ENCODE peak calls at places on chromosomes 16 and 17, in five cellular contexts. I is kidney epithelial cell; S is effector memory CD4-positive, alpha-beta T cell; N is epithelial cell of prostate; M is stimulated activated CD8-positive, alpha-beta memory T cell treated with anti-CD3 and anti-CD28 coated beads, Interleukin-15, amount 100 ng/mL, for 4 hours. U is an unnamed sample.

GRCh38 chr17:50129303-50129945 is 536 bp downstream of the SAMD14 start:
- DNase-seq in I (no peak), S (peak), N (no peak), M (no peak), U (no peak)

GRCh38 chr17:49486012-49486641 is 9.0 kb upstream of the NGFR start:
- DNase-seq in I (no peak), S (no peak), N (no peak), M (no peak), U (no peak)

GRCh38 chr17:11511696-11512095 is 86.6 kb upstream of the DNAH9 start:
- DNase-seq in I (no peak), S (no peak), N (no peak), M (no peak), U (no peak)

GRCh38 chr17:732788-733720 is 658 bp downstream of the TLCD3A start:
- DNase-seq in I (no peak), S (no peak), N (no peak), M (no peak), U (no peak)

GRCh38 chr16:88763502-88764053 is 21.4 kb downstream of the PIEZO1 start:
- DNase-seq in I (no peak), S (no peak), N (no peak), M (no peak), U (no peak)

GRCh38 chr17:46910179-46910927 is 12.6 kb upstream of the GOSR2 start:
- DNase-seq in I (no peak), S (no peak), N (no peak), M (no peak), U (no peak)

GRCh38 chr17:75856062-75856681 is 1.0 kb upstream of the WBP2 start:
- DNase-seq in I (no peak), S (no peak), N (no peak), M (no peak), U (no peak)

GRCh38 chr17:40448213-40448638 is 5.0 kb downstream of the IGFBP4 start:
- DNase-seq in I (no peak), S (no peak), N (no peak), M (no peak), U (no peak)

GRCh38 chr17:64741038-64741641 is 79.0 kb upstream of the SMURF2 start:
- DNase-seq in I (no peak), S (no peak), N (no peak), M (no peak), U (no peak)

GRCh38 chr17:62671553-62671952 is 44.1 kb downstream of the MRC2 start:
- DNase-seq in I (no peak), S (no peak), N (peak), M (no peak), U (no peak)

GRCh38 chr17:56319531-56319930 is 166.3 kb downstream of the ANKFN1 start:
- DNase-seq in I (peak), S (no peak), N (peak), M (no peak), U (no peak)

GRCh38 chr17:7034955-7035590 is 742 bp upstream of the SLC16A13 start:
- DNase-seq in I (no peak), S (no peak), N (no peak), M (no peak), U (no peak)

GRCh38 chr16:81451753-81452680 is 7.4 kb downstream of the CMIP start:
- DNase-seq in I (no peak), S (no peak), N (no peak), M (no peak), U (no peak)

GRCh38 chr16:61887903-61888302 is 148.3 kb downstream of the CDH8 start:
- DNase-seq in I (peak), S (no peak), N (peak), M (no peak), U (no peak)

GRCh38 chr16:53112015-53112414 is 57.2 kb downstream of the CHD9 start:
- DNase-seq in I (no peak), S (no peak), N (no peak), M (no peak), U (no peak)

GRCh38 chr16:84467256-84467655 is 37.2 kb downstream of the MEAK7 start:
- DNase-seq in I (no peak), S (no peak), N (peak), M (no peak), U (no peak)

GRCh38 chr16:3645108-3645503 is 9.4 kb upstream of the DNASE1 start:
- DNase-seq in I (no peak), S (no peak), N (no peak), M (no peak), U (no peak)

GRCh38 chr16:74892574-74893461 is 92.1 kb downstream of the WDR59 start:
- DNase-seq in I (no peak), S (no peak), N (no peak), M (no peak), U (no peak)

GRCh38 chr17:77963441-77963840 is 4.9 kb downstream of the TNRC6C start:
- DNase-seq in I (peak), S (no peak), N (no peak), M (no peak), U (peak)

GRCh38 chr17:81040791-81041337 is 5.9 kb downstream of the BAIAP2 start:
- DNase-seq in I (no peak), S (no peak), N (no peak), M (no peak), U (no peak)

GRCh38 chr16:66988197-66988788 is at the start of gene CES4A:
- DNase-seq in I (peak), S (no peak), N (peak), M (no peak), U (no peak)

GRCh38 chr16:75224281-75224680 is 5.5 kb downstream of the CTRB1 start:
- DNase-seq in I (no peak), S (no peak), N (no peak), M (no peak), U (no peak)

GRCh38 chr16:85304337-85304736 is 192.1 kb upstream of the CIBAR2 start:
- DNase-seq in I (no peak), S (no peak), N (no peak), M (no peak), U (no peak)

GRCh38 chr16:1923299-1924034 is 5.3 kb upstream of the HS3ST6 start:
- DNase-seq in I (no peak), S (no peak), N (no peak), M (no peak), U (no peak)

GRCh38 chr16:47460301-47460754 is 535 bp downstream of the ITFG1 start:
- DNase-seq in I (no peak), S (no peak), N (no peak), M (no peak), U (no peak)

GRCh38 chr16:29231231-29231630 is 175.3 kb downstream of the NPIPB11 start:
- DNase-seq in I (no peak), S (no peak), N (no peak), M (no peak), U (no peak)

GRCh38 chr16:4624827-4625616 is 396 bp downstream of the MGRN1 start:
- DNase-seq in I (no peak), S (peak), N (no peak), M (peak), U (peak)

GRCh38 chr17:43545383-43545632 is 832 bp downstream of the ETV4 start:
- DNase-seq in I (no peak), S (peak), N (no peak), M (no peak), U (peak)

GRCh38 chr16:85445779-85446222 is 167.3 kb upstream of the GSE1 start:
- DNase-seq in I (no peak), S (no peak), N (no peak), M (no peak), U (no peak)

GRCh38 chr17:7591596-7591995 is 1.7 kb upstream of the SOX15 start:
- DNase-seq in I (no peak), S (no peak), N (no peak), M (no peak), U (no peak)

GRCh38 chr17:4490109-4490591 is 8.5 kb upstream of the SPNS2 start:
- DNase-seq in I (no peak), S (no peak), N (no peak), M (no peak), U (no peak)

GRCh38 chr17:63646492-63646815 is 24.2 kb downstream of the MAP3K3 start:
- DNase-seq in I (no peak), S (no peak), N (no peak), M (no peak), U (no peak)

GRCh38 chr16:66429290-66429962 is 2.3 kb downstream of the BEAN1 start:
- DNase-seq in I (no peak), S (no peak), N (no peak), M (no peak), U (no peak)

GRCh38 chr16:28321700-28322411 is 29.5 kb downstream of the SBK1 start:
- DNase-seq in I (no peak), S (no peak), N (no peak), M (no peak), U (no peak)

GRCh38 chr17:45050680-45051059 is 762 bp downstream of the DCAKD start:
- DNase-seq in I (no peak), S (no peak), N (no peak), M (no peak), U (no peak)

GRCh38 chr17:44137891-44138709 is 3.6 kb upstream of the HROB start:
- DNase-seq in I (peak), S (peak), N (peak), M (peak), U (peak)

GRCh38 chr17:82932146-82933005 is 92.6 kb upstream of the ZNF750 start:
- DNase-seq in I (no peak), S (no peak), N (no peak), M (no peak), U (no peak)

U was measured in activated CD8-positive, alpha-beta memory T cell treated with anti-CD3 and anti-CD28 coated beads for 1 hour.